ENCODE peak calls at places on chromosomes 7 and 10, in eight cellular contexts. F is tibial artery, U is MM.1S, J is heart right ventricle, I is neuronal stem cell, D is uterus, Z is Peyer's patch, Q is cardiac muscle cell. N is an unnamed sample. For H3K4me1, the result is how much of the 10 kb centered on the place peaks cover.

GRCh38 chr10:26776258-26776657 is 78.8 kb downstream of the PDSS1 start:
- DNase-seq in I (no peak), Q (no peak), U (no peak), Z (no peak), D (no peak), J (no peak), F (no peak), N (no peak)

GRCh38 chr7:87506243-87507180 is 31.0 kb upstream of the ABCB4 start:
- DNase-seq in I (no peak), Z (no peak), D (no peak), U (peak), Q (peak), J (no peak), F (no peak), N (no peak)

GRCh38 chr10:133041101-133041500 is 46.6 kb upstream of the ADGRA1 start:
- DNase-seq in U (no peak), J (no peak), F (no peak), Q (no peak), I (no peak), D (no peak), Z (no peak), N (no peak)

GRCh38 chr7:133313575-133313974 is 60.7 kb downstream of the EXOC4 start:
- DNase-seq in U (no peak), Q (no peak), F (no peak), D (no peak), Z (no peak), I (no peak), J (no peak), N (no peak)

GRCh38 chr10:3624367-3624766 is 160.6 kb downstream of the KLF6 start:
- DNase-seq in J (no peak), Z (peak), F (no peak), Q (peak), U (no peak), D (no peak), I (no peak), N (no peak)

GRCh38 chr10:125878957-125879835 is 1.9 kb downstream of the DHX32 start:
- DNase-seq in Z (no peak), F (no peak), J (no peak), U (no peak), Q (peak), I (no peak), D (no peak), N (no peak)

GRCh38 chr10:49564461-49565009 is 25.6 kb upstream of the ERCC6 start:
- DNase-seq in D (no peak), I (no peak), Q (no peak), U (no peak), J (no peak), F (no peak), Z (no peak), N (no peak)

GRCh38 chr7:141442781-141443180 is 108.4 kb upstream of the AGK start:
- DNase-seq in D (no peak), J (no peak), U (no peak), Z (no peak), F (no peak), Q (no peak), I (no peak), N (no peak)

GRCh38 chr7:124387056-124387455 is 354.2 kb upstream of the TMEM229A start:
- DNase-seq in J (no peak), Z (no peak), D (no peak), U (no peak), I (no peak), F (no peak), Q (no peak), N (no peak)

GRCh38 chr10:14460447-14460846 is 129.7 kb upstream of the FRMD4A start:
- DNase-seq in U (no peak), J (no peak), Q (no peak), Z (no peak), I (no peak), D (no peak), F (no peak), N (no peak)

GRCh38 chr7:92730808-92731207 is 105.6 kb downstream of the CDK6 start:
- DNase-seq in J (no peak), U (no peak), D (no peak), Q (no peak), I (no peak), F (no peak), Z (no peak), N (no peak)

GRCh38 chr7:2651336-2651735 is 19.6 kb downstream of the TTYH3 start:
- DNase-seq in D (no peak), J (no peak), Z (no peak), F (no peak), U (no peak), I (no peak), Q (peak), N (peak)

GRCh38 chr10:33237736-33238624 is 96.5 kb downstream of the NRP1 start:
- DNase-seq in U (no peak), F (no peak), Z (no peak), I (no peak), Q (peak), J (no peak), D (no peak), N (no peak)

GRCh38 chr7:81846398-81846797 is 76.6 kb upstream of the HGF start:
- DNase-seq in U (peak), D (no peak), Q (peak), Z (peak), I (no peak), F (peak), J (no peak), N (no peak)

GRCh38 chr10:119243478-119243877 is 36.1 kb downstream of the GRK5 start:
- DNase-seq in U (no peak), Q (peak), D (no peak), F (no peak), Z (no peak), J (no peak), I (no peak), N (no peak)

GRCh38 chr10:30931094-30931493 is 100.6 kb downstream of the ZNF438 start:
- DNase-seq in J (no peak), Q (no peak), F (no peak), Z (no peak), D (no peak), U (no peak), I (no peak), N (no peak)

GRCh38 chr10:112141297-112141696 is 42.3 kb downstream of the GPAM start:
- DNase-seq in I (no peak), D (no peak), Z (no peak), F (no peak), Q (no peak), U (no peak), J (no peak), N (no peak)

GRCh38 chr7:92729751-92730150 is 106.6 kb downstream of the CDK6 start:
- DNase-seq in D (no peak), J (no peak), Q (no peak), Z (no peak), U (no peak), F (no peak), I (no peak), N (no peak)

GRCh38 chr7:152522551-152522950 is 86.7 kb upstream of the KMT2C start:
- DNase-seq in Z (no peak), I (no peak), Q (peak), F (no peak), J (no peak), U (no peak), D (peak), N (no peak)

GRCh38 chr10:113704637-113705343 is 25.1 kb downstream of the CASP7 start:
- DNase-seq in D (no peak), Z (no peak), Q (peak), F (no peak), I (peak), J (no peak), U (peak), N (no peak)

GRCh38 chr7:149772821-149773425 is 465 bp downstream of the ZNF467 start:
- DNase-seq in U (peak), J (no peak), I (no peak), F (no peak), Z (no peak), D (no peak), Q (no peak), N (peak)

GRCh38 chr7:25565949-25566348 is 337.7 kb upstream of the NPVF start:
- DNase-seq in I (peak), D (peak), Z (peak), U (peak), Q (peak), F (peak), J (peak), N (peak)

GRCh38 chr10:71797533-71798307 is 24.4 kb upstream of the VSIR start:
- DNase-seq in J (no peak), I (no peak), Q (no peak), D (no peak), Z (no peak), F (no peak), U (no peak), N (peak)

GRCh38 chr10:6299743-6300105 is 97.0 kb downstream of the PFKFB3 start:
- DNase-seq in Z (no peak), F (no peak), D (no peak), I (no peak), J (no peak), U (no peak), Q (no peak), N (no peak)
- H3K4me1 ChIP-seq in Z (under half), F (under half), D (under half), I (under half), J (under half), U (under half), Q (under half), N (under half)

DNA sequence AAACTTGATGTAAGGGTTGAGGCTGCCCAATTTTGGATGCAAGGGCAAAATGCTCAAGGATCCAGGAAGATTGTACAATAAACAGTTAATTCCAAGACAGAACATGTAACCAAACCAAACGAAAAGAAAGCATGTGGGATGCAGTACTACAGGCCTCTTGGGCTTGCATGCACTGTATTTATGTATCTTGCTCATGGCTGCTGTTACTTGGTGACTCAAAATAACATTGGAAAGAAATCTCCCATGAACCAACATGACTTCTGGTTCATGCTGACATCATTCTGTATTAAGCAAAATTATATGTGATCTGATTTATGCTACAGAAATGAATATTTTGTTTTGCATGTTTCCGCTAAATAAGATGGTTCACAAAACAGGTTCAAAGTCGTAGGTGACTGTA is 65.9 kb upstream of the FZD1 start:
- DNase-seq in Z (no peak), F (no peak), Q (no peak), D (no peak), U (no peak), I (no peak), J (no peak), N (no peak)
- H3K4me1 ChIP-seq in Z (under half), F (under half), Q (under half), D (under half), U (under half), I (under half), J (under half), N (under half)

GRCh38 chr7:121302214-121302745 is 26.5 kb upstream of the WNT16 start:
- DNase-seq in U (no peak), I (no peak), Q (no peak), D (no peak), F (no peak), J (no peak), Z (peak), N (no peak)
- H3K4me1 ChIP-seq in U (under half), I (under half), Q (under half), D (under half), F (under half), J (under half), Z (under half), N (under half)

DNA sequence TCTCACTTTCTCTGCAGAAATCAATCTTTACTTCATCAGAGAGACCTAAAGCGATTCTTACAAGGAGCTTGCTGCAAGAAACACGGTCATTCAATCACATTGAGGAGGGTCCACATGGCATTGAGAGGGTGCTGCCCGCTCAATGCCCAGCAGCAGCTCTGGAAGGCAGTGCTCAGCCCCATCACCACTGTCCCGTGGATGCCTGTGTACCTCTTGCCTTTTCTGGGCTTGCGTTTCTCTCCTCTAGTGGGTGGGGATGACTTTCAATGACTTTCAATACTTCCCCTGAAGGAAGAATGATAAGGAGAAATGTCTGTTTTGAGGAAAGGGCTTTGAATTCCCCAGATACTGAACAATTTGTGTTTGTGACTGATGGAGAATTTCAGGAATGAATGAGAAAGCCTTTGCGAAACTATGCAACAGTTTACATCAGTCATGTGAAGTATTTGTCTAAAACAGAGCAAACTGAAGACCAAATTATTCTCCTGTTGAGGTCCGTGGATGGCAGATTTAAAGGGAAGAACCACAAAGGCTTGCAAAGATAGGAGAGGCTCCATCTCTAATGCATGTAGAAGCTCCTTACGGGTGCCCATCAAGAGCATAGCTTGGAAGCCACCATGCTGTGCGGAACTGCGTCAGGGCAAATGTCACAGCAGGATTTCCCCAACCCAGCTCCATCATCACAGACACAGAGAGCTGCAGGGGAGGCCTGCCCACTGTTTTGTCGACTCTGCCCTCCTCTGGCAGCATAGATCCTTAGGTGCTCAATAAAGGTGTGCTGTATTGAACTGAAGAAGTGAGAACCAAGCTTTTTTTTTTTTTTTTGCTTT is 6.6 kb upstream of the ZNF22 start:
- DNase-seq in F (peak), J (no peak), Q (peak), I (no peak), Z (no peak), U (no peak), D (no peak), N (peak)
- H3K4me1 ChIP-seq in F (under half), J (half or more), Q (under half), I (under half), Z (under half), U (under half), D (under half), N (under half)

GRCh38 chr10:88107698-88108097 is 244.3 kb downstream of the PTEN start:
- DNase-seq in U (no peak), J (no peak), I (no peak), F (no peak), D (no peak), Q (no peak), Z (no peak), N (no peak)

GRCh38 chr10:88101666-88102065 is 238.2 kb downstream of the PTEN start:
- DNase-seq in D (no peak), J (no peak), U (no peak), I (no peak), F (no peak), Q (no peak), Z (no peak), N (no peak)

GRCh38 chr10:88106348-88106747 is 242.9 kb downstream of the PTEN start:
- DNase-seq in F (no peak), Q (no peak), U (no peak), J (no peak), I (no peak), Z (no peak), D (no peak), N (no peak)

GRCh38 chr10:88107296-88107695 is 243.9 kb downstream of the PTEN start:
- DNase-seq in Z (no peak), U (no peak), Q (no peak), I (no peak), F (no peak), D (no peak), J (no peak), N (no peak)

GRCh38 chr10:88104213-88104612 is 240.8 kb downstream of the PTEN start:
- DNase-seq in U (no peak), J (no peak), I (no peak), F (no peak), D (no peak), Z (no peak), Q (no peak), N (no peak)
- H3K4me1 ChIP-seq in U (under half), J (under half), I (under half), F (under half), D (under half), Z (under half), Q (under half), N (under half)

GRCh38 chr7:51649-52048 is 140.7 kb upstream of the FAM20C start:
- DNase-seq in J (no peak), Z (peak), I (no peak), U (no peak), F (no peak), D (no peak), Q (no peak), N (no peak)
- H3K4me1 ChIP-seq in J (under half), Z (under half), I (under half), U (under half), F (under half), D (under half), Q (under half), N (under half)

DNA sequence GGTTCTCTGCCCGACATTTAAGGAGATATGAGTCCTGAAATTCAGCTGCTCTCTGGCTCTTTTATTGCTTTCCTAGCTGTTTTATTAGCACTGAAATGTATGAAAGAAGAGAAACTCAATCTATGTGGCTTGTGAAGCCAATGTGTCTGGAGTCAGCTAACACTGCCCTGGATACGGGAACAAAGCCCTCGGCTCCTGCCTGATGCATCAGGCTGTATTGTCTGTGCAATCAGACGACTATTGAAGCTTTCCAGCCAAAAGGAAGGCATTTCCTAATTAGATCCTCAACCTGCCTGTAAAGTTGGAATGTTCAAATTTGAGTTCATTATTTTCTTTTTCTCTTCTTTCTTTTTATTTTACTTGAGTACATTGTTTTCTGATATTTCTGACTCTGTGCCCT is 22.0 kb upstream of the TM9SF3 start:
- DNase-seq in Q (no peak), F (no peak), J (no peak), U (no peak), I (peak), D (no peak), Z (no peak), N (no peak)
- H3K4me1 ChIP-seq in Q (under half), F (under half), J (under half), U (under half), I (under half), D (under half), Z (under half), N (under half)

GRCh38 chr10:95505641-95506040 is 55.5 kb downstream of the SORBS1 start:
- DNase-seq in Q (no peak), Z (no peak), I (no peak), D (no peak), J (no peak), F (no peak), U (no peak), N (no peak)

GRCh38 chr10:95504187-95504800 is 56.9 kb downstream of the SORBS1 start:
- DNase-seq in J (no peak), Q (no peak), Z (no peak), I (no peak), U (no peak), D (no peak), F (no peak), N (no peak)

GRCh38 chr10:95503526-95503925 is 57.6 kb downstream of the SORBS1 start:
- DNase-seq in Q (no peak), F (no peak), Z (no peak), J (no peak), U (no peak), I (no peak), D (no peak), N (no peak)

GRCh38 chr10:95506056-95506737 is 55.0 kb downstream of the SORBS1 start:
- DNase-seq in I (no peak), Z (no peak), Q (no peak), U (no peak), D (no peak), J (no peak), F (peak), N (no peak)

GRCh38 chr10:95505084-95505610 is 56.0 kb downstream of the SORBS1 start:
- DNase-seq in J (no peak), U (no peak), Z (no peak), F (peak), I (no peak), D (no peak), Q (no peak), N (no peak)
- H3K4me1 ChIP-seq in J (half or more), U (under half), Z (under half), F (under half), I (under half), D (under half), Q (half or more), N (under half)

N was measured in aorta.